ENCODE peak calls at places on chromosomes 3 and 15, in four cellular contexts. U is fibroblast of mammary gland, J is astrocyte, O is gastrocnemius medialis. D is an unnamed sample.

GRCh38 chr15:57591822-57592367 is at the start of gene MYZAP:
- DNase-seq in U (no peak), J (no peak), O (peak; percentile 31), D (no peak)

GRCh38 chr15:70090436-70091291 is 7.1 kb downstream of the TLE3 start:
- DNase-seq in U (no peak), J (no peak), O (no peak), D (no peak)

GRCh38 chr3:133488785-133489367 is 84.6 kb upstream of the CDV3 start:
- DNase-seq in U (peak; percentile 62), J (peak; percentile 73), O (no peak), D (peak; percentile 48)

GRCh38 chr3:136194409-136195257 is 1.5 kb downstream of the MSL2 start:
- DNase-seq in U (no peak), J (no peak), O (no peak), D (peak; percentile 19)

GRCh38 chr15:73367624-73368300 is 996 bp downstream of the HCN4 start:
- DNase-seq in U (no peak), J (no peak), O (no peak), D (no peak)

GRCh38 chr3:143172313-143173054 is 52.9 kb downstream of the CHST2 start:
- DNase-seq in U (no peak), J (no peak), O (no peak), D (no peak)

GRCh38 chr3:147400111-147400510 is 6.2 kb downstream of the ZIC4 start:
- DNase-seq in U (no peak), J (no peak), O (no peak), D (no peak)

GRCh38 chr3:14412831-14413380 is 10.5 kb downstream of the SLC6A6 start:
- DNase-seq in U (no peak), J (no peak), O (no peak), D (no peak)

GRCh38 chr3:74787008-74787407 is 172.5 kb upstream of the CNTN3 start:
- DNase-seq in U (no peak), J (no peak), O (no peak), D (no peak)

GRCh38 chr3:19937459-19938362 is 3.7 kb upstream of the EFHB start:
- DNase-seq in U (no peak), J (peak; percentile 84), O (no peak), D (peak; percentile 34)

GRCh38 chr3:149534082-149534481 is 59.6 kb downstream of the TM4SF4 start:
- DNase-seq in U (no peak), J (no peak), O (no peak), D (no peak)

GRCh38 chr3:149534671-149535394 is 60.3 kb downstream of the TM4SF4 start:
- DNase-seq in U (peak; percentile 68), J (peak; percentile 89), O (no peak), D (no peak)

GRCh38 chr3:149529099-149529498 is 54.6 kb downstream of the TM4SF4 start:
- DNase-seq in U (no peak), J (no peak), O (no peak), D (peak; percentile 38)

GRCh38 chr3:149535395-149535685 is 60.8 kb downstream of the TM4SF4 start:
- DNase-seq in U (peak; percentile 39), J (no peak), O (no peak), D (no peak)

DNA sequence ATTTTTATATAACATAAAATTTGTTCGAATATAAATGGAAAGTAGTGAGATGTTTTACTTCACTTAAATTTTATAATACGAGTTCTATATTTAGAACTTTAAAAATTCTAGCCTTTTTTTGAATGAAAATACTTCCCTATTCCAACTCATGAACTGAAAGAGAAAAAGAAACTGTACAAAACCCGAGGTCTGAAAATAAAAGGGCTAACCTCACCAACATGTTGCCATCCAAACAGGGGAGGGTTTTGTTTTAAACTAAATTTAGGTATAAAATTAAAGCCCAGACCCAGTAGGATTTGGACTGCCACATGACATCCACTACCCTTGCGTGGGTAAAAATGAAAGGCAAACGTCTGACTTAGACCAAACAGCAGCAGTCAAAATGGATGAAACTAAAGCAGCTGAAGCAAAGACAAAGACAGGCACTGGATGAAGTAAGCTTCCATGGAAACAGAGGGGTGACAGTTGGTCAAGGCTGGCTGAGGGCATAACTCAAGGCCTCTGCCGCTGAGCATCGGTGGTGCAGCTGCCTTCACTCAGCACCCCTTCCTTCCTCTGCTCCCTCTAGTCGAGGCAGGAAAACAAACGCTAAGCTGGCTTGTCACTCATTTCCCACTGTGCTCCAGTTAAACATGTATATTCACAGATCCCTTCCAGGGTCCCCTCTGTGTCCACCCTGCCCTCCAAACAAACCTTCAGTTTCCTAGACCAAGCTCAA is 58.1 kb downstream of the TM4SF4 start:
- DNase-seq in U (no peak), J (no peak), O (no peak), D (no peak)
- H3K4me3 ChIP-seq in U (no peak overlapping the region), J (no peak overlapping the region), O (no peak overlapping the region), D (no peak overlapping the region)

DNA sequence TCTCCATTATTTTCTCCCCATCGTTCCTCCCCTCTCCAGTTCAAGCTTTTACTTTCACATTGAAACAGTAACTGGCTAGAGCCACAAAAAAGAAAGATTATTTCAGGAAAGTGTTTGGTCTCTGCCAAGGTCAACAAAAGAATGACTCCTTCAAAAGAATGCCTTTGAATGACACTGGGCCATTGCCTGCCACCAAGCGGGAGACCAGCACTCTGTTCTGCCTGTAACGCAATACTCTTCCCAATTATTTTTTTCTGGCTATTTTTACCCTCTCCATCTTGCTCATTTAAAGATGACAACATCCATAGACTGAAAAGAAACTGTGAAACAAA is 37.3 kb downstream of the EHHADH start:
- DNase-seq in U (no peak), J (peak; percentile 38), O (no peak), D (no peak)
- H3K4me3 ChIP-seq in U (no peak overlapping the region), J (peak overlapping the region; percentile 45), O (no peak overlapping the region), D (no peak overlapping the region)

DNA sequence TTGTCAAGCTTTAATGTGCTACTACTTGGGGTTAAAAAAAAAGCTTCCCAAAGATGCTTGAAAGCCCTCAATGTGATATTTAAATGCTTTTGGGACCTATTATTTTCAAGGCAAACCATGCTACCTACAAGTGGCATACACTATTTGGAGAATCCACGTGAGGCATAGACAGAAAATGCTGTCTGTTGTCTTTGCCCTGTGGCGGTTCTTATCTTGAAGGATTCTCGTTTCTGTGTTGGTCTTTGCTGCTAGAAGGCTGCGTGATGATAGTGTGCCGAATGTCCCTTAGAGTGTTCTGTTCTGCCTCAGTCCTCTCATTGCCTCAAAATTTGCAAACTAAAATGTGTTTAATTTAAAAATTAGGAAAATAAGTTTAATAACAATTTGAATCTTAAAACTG is 356.2 kb upstream of the RARB start:
- DNase-seq in U (no peak), J (no peak), O (no peak), D (no peak)
- H3K4me3 ChIP-seq in U (no peak overlapping the region), J (no peak overlapping the region), O (no peak overlapping the region), D (no peak overlapping the region)

GRCh38 chr3:157532529-157533297 is 29.5 kb upstream of the VEPH1 start:
- DNase-seq in U (peak; percentile 92), J (peak; percentile 81), O (no peak), D (peak; percentile 74)
- H3K4me3 ChIP-seq in U (peak overlapping the region; percentile 42), J (peak overlapping the region; percentile 67), O (no peak overlapping the region), D (no peak overlapping the region)